ENCODE peak calls at places on chromosomes 1 and 21, in seven cellular contexts. I is bronchial epithelial cell, R is T1000, J is body of pancreas, H is adipocyte, B is left ventricle myocardium superior, Q is NCI-H2227 treated with DMSO at 0.1 percent for 48 hours. X is an unnamed sample.

GRCh38 chr1:160834945-160835565 is 27.6 kb downstream of the CD244 start:
- DNase-seq in I (peak; percentile 43), R (no peak), J (peak; percentile 24), H (peak; percentile 8), B (no peak), Q (no peak), X (peak; percentile 23)

GRCh38 chr1:67760030-67760821 is 73.0 kb downstream of the GNG12 start:
- DNase-seq in I (peak; percentile 83), R (peak; percentile 43), J (peak; percentile 79), H (peak; percentile 89), B (peak; percentile 62), Q (peak; percentile 55), X (peak; percentile 79)

GRCh38 chr1:174871886-174872285 is 127.9 kb upstream of the CACYBP start:
- DNase-seq in I (peak; percentile 56), R (no peak), J (no peak), H (no peak), B (no peak), Q (no peak), X (peak; percentile 25)

GRCh38 chr1:66996018-66996682 is 57.8 kb downstream of the SLC35D1 start:
- DNase-seq in I (peak; percentile 63), R (peak; percentile 17), J (peak; percentile 85), H (peak; percentile 86), B (peak; percentile 31), Q (peak; percentile 44), X (peak; percentile 38)

GRCh38 chr1:218366322-218367052 is 21.4 kb downstream of the TGFB2 start:
- DNase-seq in I (no peak), R (no peak), J (no peak), H (no peak), B (no peak), Q (no peak), X (no peak)

GRCh38 chr1:61588736-61589381 is 136.1 kb downstream of the TM2D1 start:
- DNase-seq in I (peak; percentile 68), R (peak; percentile 56), J (peak; percentile 77), H (peak; percentile 50), B (peak; percentile 62), Q (peak; percentile 54), X (peak; percentile 75)

GRCh38 chr21:42746240-42746592 is 92.8 kb downstream of the PDE9A start:
- DNase-seq in I (no peak), R (no peak), J (no peak), H (no peak), B (no peak), Q (no peak), X (no peak)

GRCh38 chr1:220330265-220330664 is 58.0 kb upstream of the RAB3GAP2 start:
- DNase-seq in I (no peak), R (no peak), J (no peak), H (peak; percentile 79), B (no peak), Q (no peak), X (no peak)

GRCh38 chr1:59146651-59147358 is 150.1 kb upstream of the FGGY start:
- DNase-seq in I (no peak), R (no peak), J (peak; percentile 57), H (peak; percentile 58), B (peak; percentile 75), Q (peak; percentile 2), X (no peak)

GRCh38 chr1:81558291-81559076 is 242.2 kb upstream of the ADGRL2 start:
- DNase-seq in I (peak; percentile 88), R (no peak), J (no peak), H (no peak), B (no peak), Q (no peak), X (no peak)

GRCh38 chr1:77081834-77082233 is 137.4 kb downstream of the PIGK start:
- DNase-seq in I (no peak), R (no peak), J (no peak), H (no peak), B (no peak), Q (peak; percentile 23), X (no peak)

GRCh38 chr1:95217371-95217770 is 16.6 kb upstream of the RWDD3 start:
- DNase-seq in I (no peak), R (no peak), J (no peak), H (no peak), B (no peak), Q (no peak), X (no peak)

GRCh38 chr1:7432102-7432895 is 338.8 kb upstream of the VAMP3 start:
- DNase-seq in I (no peak), R (no peak), J (no peak), H (no peak), B (no peak), Q (no peak), X (no peak)

GRCh38 chr1:52706941-52707926 is 9.1 kb upstream of the COA7 start:
- DNase-seq in I (no peak), R (no peak), J (no peak), H (no peak), B (peak; percentile 38), Q (no peak), X (no peak)

GRCh38 chr1:205150651-205151428 is 29.1 kb upstream of the RBBP5 start:
- DNase-seq in I (peak; percentile 52), R (no peak), J (no peak), H (no peak), B (no peak), Q (no peak), X (no peak)

GRCh38 chr1:202158810-202159533 is 1.4 kb downstream of the PTPN7 start:
- DNase-seq in I (no peak), R (no peak), J (no peak), H (no peak), B (peak; percentile 24), Q (no peak), X (no peak)

GRCh38 chr21:32137266-32137665 is 141.6 kb downstream of the MIS18A start:
- DNase-seq in I (no peak), R (no peak), J (no peak), H (no peak), B (no peak), Q (no peak), X (no peak)

GRCh38 chr1:246155923-246156322 is 351.2 kb downstream of the SMYD3 start:
- DNase-seq in I (peak; percentile 35), R (no peak), J (no peak), H (no peak), B (no peak), Q (no peak), X (peak; percentile 10)

GRCh38 chr1:91696321-91696720 is 189.6 kb downstream of the TGFBR3 start:
- DNase-seq in I (no peak), R (no peak), J (no peak), H (no peak), B (no peak), Q (no peak), X (no peak)

GRCh38 chr1:229808272-229808671 is 182.2 kb downstream of the URB2 start:
- DNase-seq in I (no peak), R (no peak), J (no peak), H (no peak), B (no peak), Q (no peak), X (no peak)

GRCh38 chr1:6427445-6428390 is 3.1 kb downstream of the ESPN start:
- DNase-seq in I (no peak), R (no peak), J (peak; percentile 68), H (no peak), B (no peak), Q (no peak), X (no peak)

GRCh38 chr1:191528275-191528674 is 630.0 kb upstream of the RGS18 start:
- DNase-seq in I (peak; percentile 2), R (no peak), J (no peak), H (no peak), B (no peak), Q (no peak), X (peak; percentile 61)

GRCh38 chr21:37484535-37485474 is 118.2 kb downstream of the DYRK1A start:
- DNase-seq in I (peak; percentile 61), R (no peak), J (no peak), H (no peak), B (no peak), Q (no peak), X (no peak)

GRCh38 chr1:30754684-30755171 is 2.8 kb downstream of the LAPTM5 start:
- DNase-seq in I (no peak), R (no peak), J (no peak), H (no peak), B (no peak), Q (no peak), X (no peak)

GRCh38 chr1:64480999-64481772 is 11.3 kb downstream of the CACHD1 start:
- DNase-seq in I (no peak), R (no peak), J (no peak), H (no peak), B (no peak), Q (no peak), X (no peak)

GRCh38 chr1:22712502-22713271 is 2.0 kb downstream of the EPHB2 start:
- DNase-seq in I (peak; percentile 19), R (no peak), J (no peak), H (no peak), B (no peak), Q (no peak), X (peak; percentile 55)

GRCh38 chr1:20586939-20587638 is 1.8 kb upstream of the CDA start:
- DNase-seq in I (no peak), R (no peak), J (no peak), H (no peak), B (no peak), Q (no peak), X (no peak)

GRCh38 chr1:165403835-165404482 is 41.0 kb downstream of the RXRG start:
- DNase-seq in I (peak; percentile 27), R (no peak), J (peak; percentile 33), H (peak; percentile 16), B (no peak), Q (peak; percentile 30), X (peak; percentile 50)

GRCh38 chr1:116919802-116920201 is 10.1 kb downstream of the PTGFRN start:
- DNase-seq in I (no peak), R (no peak), J (peak; percentile 75), H (no peak), B (peak; percentile 39), Q (no peak), X (no peak)